ENCODE peak calls at places on chromosomes 12 and 14, in four cellular contexts. O is T-helper 9 cell, H is NCI-H1436, S is H54. B is an unnamed sample.

GRCh38 chr12:124109760-124110159 is 136.7 kb downstream of the ZNF664 start:
- DNase-seq in S (peak), O (no peak), H (no peak), B (no peak)

GRCh38 chr14:89702151-89702936 is 252.2 kb downstream of the EFCAB11 start:
- DNase-seq in S (no peak), O (no peak), H (no peak), B (peak)

GRCh38 chr12:89345376-89345775 is 6.9 kb downstream of the DUSP6 start:
- DNase-seq in S (no peak), H (no peak), O (no peak), B (no peak)

GRCh38 chr14:68807148-68807600 is 14.3 kb upstream of the ZFP36L1 start:
- DNase-seq in O (no peak), H (no peak), S (no peak), B (no peak)

GRCh38 chr14:91897121-91897701 is 29.9 kb upstream of the TC2N start:
- DNase-seq in S (no peak), H (no peak), O (no peak), B (peak)

GRCh38 chr14:97994020-97994531 is 1196.9 kb downstream of the VRK1 start:
- DNase-seq in O (no peak), S (no peak), H (no peak), B (no peak)

GRCh38 chr12:57063991-57064725 is 14.2 kb upstream of the MYO1A start:
- DNase-seq in H (no peak), O (peak), S (no peak), B (no peak)

GRCh38 chr12:107349008-107349747 is 255.8 kb upstream of the CRY1 start:
- DNase-seq in H (no peak), S (peak), O (no peak), B (no peak)

GRCh38 chr14:20976291-20976690 is 13.5 kb upstream of the METTL17 start:
- DNase-seq in O (no peak), H (no peak), S (no peak), B (no peak)

GRCh38 chr14:54168489-54168888 is 211.9 kb upstream of the BMP4 start:
- DNase-seq in S (no peak), O (no peak), H (no peak), B (no peak)

GRCh38 chr12:43786899-43787693 is 19.0 kb downstream of the TWF1 start:
- DNase-seq in O (no peak), H (no peak), S (no peak), B (no peak)

GRCh38 chr14:79265366-79265765 is 945.9 kb downstream of the DIO2 start:
- DNase-seq in O (no peak), H (no peak), S (no peak), B (no peak)

GRCh38 chr12:50845021-50845647 is 2.4 kb downstream of the TMPRSS12 start:
- DNase-seq in H (no peak), O (no peak), S (no peak), B (no peak)

GRCh38 chr14:54627718-54628345 is 60.9 kb downstream of the SAMD4A start:
- DNase-seq in S (no peak), H (no peak), O (peak), B (no peak)

GRCh38 chr12:110039085-110039807 is 9.1 kb downstream of the C12orf76 start:
- DNase-seq in O (no peak), S (peak), H (no peak), B (peak)

GRCh38 chr12:131038961-131039360 is 85.3 kb downstream of the ADGRD1 start:
- DNase-seq in S (no peak), H (no peak), O (no peak), B (no peak)

GRCh38 chr12:90280564-90281058 is 572.0 kb upstream of the ATP2B1 start:
- DNase-seq in H (no peak), O (no peak), S (no peak), B (no peak)

GRCh38 chr12:49636979-49637378 is 13.6 kb downstream of the PRPF40B start:
- DNase-seq in H (peak), S (peak), O (peak), B (no peak)

GRCh38 chr14:75934998-75935628 is 46.7 kb downstream of the TGFB3 start:
- DNase-seq in O (no peak), S (no peak), H (peak), B (no peak)

GRCh38 chr14:68172664-68173063 is 353.1 kb downstream of the RAD51B start:
- DNase-seq in S (no peak), O (no peak), H (no peak), B (no peak)

GRCh38 chr12:115999582-115999981 is 277.9 kb downstream of the MED13L start:
- DNase-seq in S (no peak), O (no peak), H (no peak), B (no peak)

GRCh38 chr12:2970744-2971143 is 11.5 kb downstream of the TEAD4 start:
- DNase-seq in S (no peak), H (no peak), O (no peak), B (no peak)

GRCh38 chr14:81728447-81728846 is 194.8 kb upstream of the SEL1L start:
- DNase-seq in S (no peak), H (no peak), O (no peak), B (no peak)

GRCh38 chr14:49641697-49642129 is 6.7 kb upstream of the DNAAF2 start:
- DNase-seq in O (no peak), H (no peak), S (no peak), B (no peak)

GRCh38 chr12:2429032-2429431 is 365.7 kb upstream of the FKBP4 start:
- DNase-seq in S (no peak), O (no peak), H (no peak), B (no peak)

GRCh38 chr12:108759914-108760313 is 28.6 kb upstream of the CORO1C start:
- DNase-seq in S (no peak), H (no peak), O (no peak), B (no peak)